ENCODE peak calls at places on chromosomes 11 and 22, in six cellular contexts. J is iris pigment epithelial cell; V is SJSA1; G is stimulated activated CD4-positive, alpha-beta T cell treated with anti-CD3 and anti-CD28 coated beads, Interleukin-4, amount 100 ng/mL, for 48 hours; U is stimulated activated naive B cell treated with anti-CD40 and anti-IgM and Interleukin-4, amounts not matched to agents 10 μg/mL and 1 μg/mL and 100 μg/mL, for 72 hours; A is non-pigmented ciliary epithelial cell. B is an unnamed sample.

GRCh38 chr11:134752964-134753804 is 341.1 kb upstream of the B3GAT1 start:
- DNase-seq in J (no peak), A (no peak), U (no peak), V (no peak), G (no peak), B (no peak)

GRCh38 chr11:110805764-110806163 is 93.5 kb upstream of the ARHGAP20 start:
- DNase-seq in J (no peak), V (no peak), G (no peak), A (no peak), U (no peak), B (no peak)

GRCh38 chr11:70825893-70826540 is 426.4 kb downstream of the SHANK2 start:
- DNase-seq in U (no peak), A (no peak), V (peak), G (no peak), J (no peak), B (no peak)

GRCh38 chr11:57648791-57649735 is 649 bp downstream of the YPEL4 start:
- DNase-seq in A (no peak), V (peak), G (no peak), J (no peak), U (no peak), B (no peak)

GRCh38 chr22:45224988-45225731 is 15.5 kb downstream of the KIAA0930 start:
- DNase-seq in J (no peak), G (no peak), U (no peak), A (no peak), V (no peak), B (no peak)

GRCh38 chr11:86990520-86990919 is 35.3 kb upstream of the FZD4 start:
- DNase-seq in V (peak), U (no peak), J (peak), G (no peak), A (peak), B (no peak)

GRCh38 chr11:116544721-116545120 is 228.1 kb downstream of the BUD13 start:
- DNase-seq in U (no peak), G (no peak), V (no peak), A (no peak), J (no peak), B (no peak)

GRCh38 chr22:23453277-23453676 is 126.8 kb downstream of the IGLL1 start:
- DNase-seq in G (no peak), V (no peak), U (no peak), J (no peak), A (no peak), B (no peak)

GRCh38 chr11:70759846-70760245 is 361.5 kb downstream of the CTTN start:
- DNase-seq in J (no peak), V (no peak), A (no peak), U (no peak), G (no peak), B (no peak)

GRCh38 chr11:128480066-128480465 is 107.3 kb downstream of the ETS1 start:
- DNase-seq in J (no peak), U (no peak), A (no peak), V (no peak), G (no peak), B (no peak)

GRCh38 chr11:123653997-123654565 is 343 bp downstream of the SCN3B start:
- DNase-seq in G (no peak), V (peak), A (no peak), J (peak), U (no peak), B (no peak)

GRCh38 chr22:25166266-25167056 is 33.2 kb upstream of the CRYBB3 start:
- DNase-seq in V (no peak), G (no peak), U (no peak), J (no peak), A (no peak), B (no peak)

GRCh38 chr22:44442856-44443595 is 55.0 kb downstream of the RTL6 start:
- DNase-seq in U (no peak), J (no peak), G (no peak), A (no peak), V (no peak), B (no peak)

GRCh38 chr11:113272281-113272680 is 42.1 kb upstream of the TTC12 start:
- DNase-seq in U (no peak), G (no peak), V (no peak), A (no peak), J (no peak), B (no peak)

GRCh38 chr22:32804036-32804435 is 2.5 kb downstream of the TIMP3 start:
- DNase-seq in G (no peak), V (peak), A (peak), J (peak), U (no peak), B (no peak)

GRCh38 chr11:125925247-125925740 is 20.6 kb upstream of the VSIG10L2 start:
- DNase-seq in U (no peak), G (no peak), J (no peak), A (no peak), V (no peak), B (no peak)

GRCh38 chr11:3022300-3022967 is 30.3 kb upstream of the NAP1L4 start:
- DNase-seq in G (no peak), J (peak), U (peak), A (peak), V (no peak), B (no peak)

GRCh38 chr11:46039990-46040389 is 81.3 kb downstream of the PHF21A start:
- DNase-seq in G (no peak), V (no peak), A (peak), J (peak), U (no peak), B (no peak)

GRCh38 chr22:44111562-44112155 is 69.1 kb upstream of the PARVG start:
- DNase-seq in U (no peak), A (no peak), V (no peak), J (no peak), G (no peak), B (no peak)

B was measured in T47D.